ENCODE peak calls at places on chromosomes 5 and 9, in four cellular contexts. O is cardiac muscle cell, F is WERI-Rb-1, C is Peyer's patch. D is an unnamed sample.

GRCh38 chr9:9061599-9061998 is 1262.0 kb upstream of the DMAC1 start:
- DNase-seq in O (no peak), F (no peak), C (no peak), D (no peak)

GRCh38 chr5:135831439-135832262 is 2.8 kb upstream of the SLC25A48 start:
- DNase-seq in O (no peak), F (no peak), C (peak), D (no peak)

GRCh38 chr5:136032564-136032963 is 3.8 kb downstream of the TGFBI start:
- DNase-seq in O (peak), F (no peak), C (peak), D (no peak)

GRCh38 chr9:69945671-69946141 is 97.9 kb upstream of the MAMDC2 start:
- DNase-seq in O (peak), F (no peak), C (peak), D (no peak)

GRCh38 chr9:15824310-15824709 is 271.5 kb downstream of the CCDC171 start:
- DNase-seq in O (peak), F (peak), C (no peak), D (no peak)

GRCh38 chr9:28848671-28849070 is 1275.4 kb upstream of the C9orf72 start:
- DNase-seq in O (no peak), F (no peak), C (no peak), D (no peak)

GRCh38 chr5:147939431-147940114 is 33.2 kb upstream of the C5orf46 start:
- DNase-seq in O (no peak), F (no peak), C (no peak), D (no peak)

GRCh38 chr9:99824378-99825157 is 2.9 kb downstream of the NR4A3 start:
- DNase-seq in O (peak), F (peak), C (peak), D (peak)

GRCh38 chr5:160466889-160467554 is 45.4 kb downstream of the PTTG1 start:
- DNase-seq in O (peak), F (no peak), C (no peak), D (no peak)

GRCh38 chr5:143533475-143533874 is 130.0 kb upstream of the NR3C1 start:
- DNase-seq in O (no peak), F (no peak), C (no peak), D (no peak)

GRCh38 chr9:91177661-91178280 is 183.9 kb downstream of the AUH start:
- DNase-seq in O (no peak), F (no peak), C (peak), D (no peak)

GRCh38 chr9:104093162-104093561 is 947 bp upstream of the SMC2 start:
- DNase-seq in O (peak), F (peak), C (no peak), D (no peak)

GRCh38 chr5:152546493-152546892 is 141.4 kb upstream of the NMUR2 start:
- DNase-seq in O (no peak), F (no peak), C (no peak), D (no peak)

GRCh38 chr9:122191519-122191918 is 31.8 kb downstream of the MORN5 start:
- DNase-seq in O (no peak), F (peak), C (no peak), D (no peak)

GRCh38 chr5:91419571-91420537 is 36.7 kb upstream of the ARRDC3 start:
- DNase-seq in O (peak), F (peak), C (peak), D (peak)

GRCh38 chr9:121754655-121755436 is 103.4 kb downstream of the DAB2IP start:
- DNase-seq in O (no peak), F (no peak), C (no peak), D (no peak)

GRCh38 chr9:91807640-91808246 is 142.3 kb downstream of the ROR2 start:
- DNase-seq in O (no peak), F (no peak), C (no peak), D (no peak)

GRCh38 chr5:113268232-113268631 is 166.6 kb downstream of the TSSK1B start:
- DNase-seq in O (no peak), F (no peak), C (no peak), D (no peak)

GRCh38 chr9:116154976-116155699 is 1.5 kb downstream of the PAPPA start:
- DNase-seq in O (peak), F (no peak), C (no peak), D (no peak)

GRCh38 chr5:87400305-87400899 is 12.3 kb downstream of the CCNH start:
- DNase-seq in O (peak), F (no peak), C (no peak), D (peak)

GRCh38 chr5:1636981-1637638 is 113.3 kb upstream of the LPCAT1 start:
- DNase-seq in O (no peak), F (no peak), C (peak), D (no peak)

GRCh38 chr5:65098393-65098792 is 329.7 kb downstream of the CWC27 start:
- DNase-seq in O (no peak), F (no peak), C (no peak), D (no peak)

GRCh38 chr5:140574165-140574564 is 9.5 kb downstream of the SLC35A4 start:
- DNase-seq in O (peak), F (no peak), C (peak), D (no peak)
- H3K27ac ChIP-seq in O (no peak), F (no peak), C (no peak), D (no peak)

GRCh38 chr9:114588671-114589526 is 1.3 kb downstream of the ATP6V1G1 start:
- DNase-seq in O (peak), F (no peak), C (no peak), D (no peak)

GRCh38 chr9:114592356-114592755 is 4.8 kb downstream of the ATP6V1G1 start:
- DNase-seq in O (no peak), F (no peak), C (peak), D (peak)

GRCh38 chr9:114590328-114590727 is 2.8 kb downstream of the ATP6V1G1 start:
- DNase-seq in O (no peak), F (no peak), C (no peak), D (no peak)

GRCh38 chr9:114594136-114594535 is 6.6 kb downstream of the ATP6V1G1 start:
- DNase-seq in O (no peak), F (no peak), C (no peak), D (no peak)

GRCh38 chr9:114591206-114591853 is 3.8 kb downstream of the ATP6V1G1 start:
- DNase-seq in O (no peak), F (no peak), C (no peak), D (no peak)
- H3K4me3 ChIP-seq in O (no peak), F (no peak), C (peak), D (peak)

GRCh38 chr9:130284249-130284625 is 18.7 kb downstream of the HMCN2 start:
- DNase-seq in O (no peak), F (no peak), C (no peak), D (no peak)

GRCh38 chr9:130285271-130285670 is 19.7 kb downstream of the HMCN2 start:
- DNase-seq in O (no peak), F (no peak), C (no peak), D (no peak)

GRCh38 chr9:130284690-130285089 is 19.1 kb downstream of the HMCN2 start:
- DNase-seq in O (no peak), F (no peak), C (no peak), D (no peak)

GRCh38 chr9:130283514-130284248 is 18.1 kb downstream of the HMCN2 start:
- DNase-seq in O (no peak), F (no peak), C (no peak), D (no peak)

DNA sequence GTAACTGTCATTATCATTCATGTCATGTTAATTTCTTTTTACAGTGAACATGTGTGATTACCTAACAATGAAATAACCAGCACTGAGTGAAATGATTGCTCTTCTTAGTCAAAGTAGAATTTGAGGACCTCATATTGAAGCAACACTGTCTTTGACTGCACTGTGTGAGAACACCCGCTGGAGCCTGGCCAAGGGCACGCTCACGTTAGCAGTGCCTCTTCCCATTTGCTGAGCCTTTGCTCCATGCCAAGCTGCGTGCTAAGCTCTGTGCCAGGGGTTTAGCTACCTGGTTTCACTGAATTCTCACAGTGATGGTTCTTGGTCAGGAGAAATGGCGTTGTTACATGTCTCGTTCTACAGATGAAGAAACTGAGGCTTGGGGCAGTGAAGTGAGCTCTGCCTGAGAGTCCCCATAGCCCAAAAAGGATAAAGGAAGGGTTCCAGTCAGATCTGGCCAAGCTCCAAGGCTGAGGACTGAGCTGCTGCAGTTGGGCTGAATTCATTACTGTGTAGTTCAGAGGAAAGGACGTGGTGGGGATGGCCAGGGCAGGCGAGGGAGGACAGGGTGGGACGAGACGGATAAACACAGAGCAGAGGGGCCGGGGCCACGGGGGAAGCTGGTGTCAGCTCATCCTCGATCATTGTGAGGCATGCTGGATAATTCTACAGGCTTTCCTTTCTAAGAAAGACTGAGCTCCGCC is 16.6 kb downstream of the HMCN2 start:
- DNase-seq in O (no peak), F (no peak), C (no peak), D (no peak)
- H3K27ac ChIP-seq in O (no peak), F (no peak), C (peak), D (no peak)

GRCh38 chr9:87336914-87337333 is 160.7 kb upstream of the DAPK1 start:
- DNase-seq in O (peak), F (peak), C (peak), D (peak)
- H3K4me3 ChIP-seq in O (peak), F (peak), C (peak), D (peak)

DNA sequence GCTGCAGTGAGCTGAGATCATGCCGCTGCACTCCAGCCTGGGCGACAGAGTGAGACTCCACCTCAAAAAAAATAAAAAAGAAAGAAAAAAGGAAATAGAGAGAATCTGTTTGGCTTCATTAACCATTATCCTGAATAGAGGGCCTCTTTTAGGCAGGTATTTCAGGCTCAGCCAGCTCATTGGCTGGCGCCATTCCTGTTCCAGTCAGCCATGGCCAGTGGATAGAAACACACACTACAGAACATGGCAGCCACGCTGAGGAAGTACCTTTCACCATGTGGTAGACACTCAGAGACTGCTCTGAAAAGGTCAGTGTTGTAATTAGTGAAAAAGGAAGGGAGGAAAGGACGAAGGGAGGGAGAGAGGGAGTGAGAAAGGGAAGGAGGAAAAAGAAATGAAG is 340.0 kb upstream of the ACTBL2 start:
- DNase-seq in O (no peak), F (no peak), C (no peak), D (no peak)
- H3K27ac ChIP-seq in O (no peak), F (no peak), C (no peak), D (no peak)

GRCh38 chr9:131836607-131837315 is 96.9 kb upstream of the RAPGEF1 start:
- DNase-seq in O (no peak), F (no peak), C (no peak), D (no peak)
- H3K4me3 ChIP-seq in O (no peak), F (no peak), C (no peak), D (no peak)

GRCh38 chr9:112110773-112111106 is 64.4 kb downstream of the SUSD1 start:
- DNase-seq in O (no peak), F (no peak), C (no peak), D (no peak)
- H3K27ac ChIP-seq in O (no peak), F (no peak), C (no peak), D (no peak)

GRCh38 chr5:67198917-67199316 is 2.3 kb upstream of the CD180 start:
- DNase-seq in O (no peak), F (no peak), C (no peak), D (no peak)
- H3K4me3 ChIP-seq in O (no peak), F (no peak), C (no peak), D (no peak)

GRCh38 chr9:81804306-81804705 is 115.0 kb upstream of the TLE1 start:
- DNase-seq in O (no peak), F (no peak), C (no peak), D (no peak)

GRCh38 chr9:81798606-81799005 is 109.3 kb upstream of the TLE1 start:
- DNase-seq in O (no peak), F (no peak), C (no peak), D (no peak)

DNA sequence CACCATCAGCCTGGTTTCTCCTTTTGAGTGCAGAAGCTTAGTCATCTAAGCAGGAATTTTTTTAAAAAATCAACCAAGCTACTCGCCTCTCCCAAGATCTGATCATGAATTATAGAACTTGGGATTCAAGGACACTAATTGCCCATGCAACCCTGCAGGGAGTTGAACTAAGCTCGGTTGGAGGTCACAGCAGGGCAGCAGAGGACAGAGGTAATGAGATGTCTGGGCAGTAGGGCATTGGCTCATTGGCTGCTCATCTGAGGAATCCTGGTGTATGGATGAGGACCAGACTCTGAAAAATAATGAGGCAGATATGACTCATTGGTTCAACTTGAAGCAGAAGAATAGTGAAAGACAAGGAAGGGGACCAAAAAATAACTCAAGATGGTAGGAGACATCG is 111.8 kb upstream of the TLE1 start:
- DNase-seq in O (no peak), F (no peak), C (no peak), D (no peak)
- H3K27ac ChIP-seq in O (no peak), F (no peak), C (no peak), D (no peak)

GRCh38 chr9:133637451-133638055 is 1.4 kb downstream of the DBH start:
- DNase-seq in O (no peak), F (no peak), C (no peak), D (no peak)

GRCh38 chr9:133640160-133640559 is 4.0 kb downstream of the DBH start:
- DNase-seq in O (no peak), F (no peak), C (no peak), D (no peak)

GRCh38 chr9:133639613-133640012 is 3.5 kb downstream of the DBH start:
- DNase-seq in O (no peak), F (no peak), C (no peak), D (no peak)

GRCh38 chr9:133638076-133638475 is 1.9 kb downstream of the DBH start:
- DNase-seq in O (no peak), F (no peak), C (no peak), D (no peak)

DNA sequence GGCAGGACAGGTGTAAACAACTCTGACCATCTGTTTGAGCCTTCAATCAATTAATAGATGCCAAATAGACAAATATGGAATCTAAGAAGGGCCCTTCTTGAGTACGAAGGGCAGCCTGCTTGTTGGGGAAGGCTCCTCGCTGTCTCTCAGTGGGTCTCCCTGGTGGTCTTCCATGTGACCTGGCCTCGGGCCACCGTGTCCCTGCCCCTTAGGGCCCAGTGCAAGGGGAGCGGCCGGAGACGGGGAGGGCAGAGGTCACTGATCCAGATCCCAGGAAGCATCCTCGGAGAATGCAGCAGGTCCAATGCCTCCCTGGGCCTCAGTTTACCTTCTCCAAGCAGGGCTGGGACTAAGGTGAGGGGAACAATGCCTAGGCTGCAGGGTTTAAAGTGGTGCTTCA is 2.5 kb downstream of the DBH start:
- DNase-seq in O (no peak), F (no peak), C (no peak), D (no peak)
- H3K4me3 ChIP-seq in O (no peak), F (no peak), C (no peak), D (no peak)

D was measured in CD8-positive, alpha-beta memory T cell.